ENCODE peak calls at places on chromosomes 7 and 10, in five cellular contexts. M is ovary, E is body of pancreas, N is fibroblast of lung, A is aorta. L is an unnamed sample.

GRCh38 chr7:105790996-105791395 is 85.4 kb downstream of the ATXN7L1 start:
- DNase-seq in M (no peak), E (no peak), N (no peak), A (no peak), L (no peak)

GRCh38 chr7:5303061-5303460 is 20.3 kb downstream of the SLC29A4 start:
- DNase-seq in M (no peak), E (no peak), N (no peak), A (no peak), L (no peak)

GRCh38 chr7:141928147-141928894 is 12.1 kb downstream of the OR9A4 start:
- DNase-seq in M (no peak), E (no peak), N (no peak), A (no peak), L (no peak)

GRCh38 chr7:122674502-122674901 is 24.4 kb downstream of the RNF133 start:
- DNase-seq in M (no peak), E (peak; percentile 33), N (peak; percentile 82), A (no peak), L (no peak)

GRCh38 chr7:43204081-43204480 is 91.6 kb downstream of the HECW1 start:
- DNase-seq in M (no peak), E (no peak), N (peak; percentile 89), A (no peak), L (no peak)

GRCh38 chr7:133529861-133530260 is 277.0 kb downstream of the EXOC4 start:
- DNase-seq in M (no peak), E (no peak), N (no peak), A (no peak), L (no peak)

GRCh38 chr10:49688920-49689319 is 9.5 kb downstream of the C10orf53 start:
- DNase-seq in M (no peak), E (no peak), N (no peak), A (no peak), L (no peak)

GRCh38 chr10:71421075-71421434 is 24.3 kb downstream of the CDH23 start:
- DNase-seq in M (peak; percentile 9), E (no peak), N (no peak), A (no peak), L (no peak)

GRCh38 chr7:95501261-95501816 is 15.6 kb downstream of the ASB4 start:
- DNase-seq in M (no peak), E (no peak), N (no peak), A (no peak), L (no peak)

GRCh38 chr10:63105811-63106755 is 27.0 kb upstream of the NRBF2 start:
- DNase-seq in M (no peak), E (no peak), N (peak; percentile 59), A (peak; percentile 60), L (peak; percentile 10)

GRCh38 chr7:133054167-133054840 is 27.6 kb downstream of the CHCHD3 start:
- DNase-seq in M (no peak), E (no peak), N (peak; percentile 31), A (no peak), L (no peak)

GRCh38 chr7:10845225-10845624 is 128.4 kb upstream of the PHF14 start:
- DNase-seq in M (no peak), E (no peak), N (no peak), A (no peak), L (no peak)

GRCh38 chr7:66162622-66163021 is 42.5 kb upstream of the TPST1 start:
- DNase-seq in M (no peak), E (no peak), N (no peak), A (no peak), L (no peak)

GRCh38 chr10:30701471-30702173 is 72.1 kb upstream of the LYZL2 start:
- DNase-seq in M (no peak), E (no peak), N (peak; percentile 57), A (no peak), L (no peak)

GRCh38 chr7:50121269-50121668 is 28.2 kb upstream of the ZPBP start:
- DNase-seq in M (no peak), E (no peak), N (no peak), A (no peak), L (no peak)

GRCh38 chr7:7521259-7521658 is 14.4 kb downstream of the COL28A1 start:
- DNase-seq in M (no peak), E (no peak), N (no peak), A (no peak), L (no peak)

GRCh38 chr10:90227786-90228185 is 526.4 kb downstream of the KIF20B start:
- DNase-seq in M (no peak), E (no peak), N (no peak), A (no peak), L (no peak)

GRCh38 chr10:6739530-6740174 is 159.6 kb upstream of the PRKCQ start:
- DNase-seq in M (no peak), E (no peak), N (no peak), A (no peak), L (no peak)
- H3K4me3 ChIP-seq in M (no peak overlapping the region), E (no peak overlapping the region), N (no peak overlapping the region), A (no peak overlapping the region), L (no peak overlapping the region)

GRCh38 chr7:76356115-76356514 is 2.7 kb downstream of the YWHAG start:
- DNase-seq in M (no peak), E (no peak), N (no peak), A (no peak), L (no peak)

GRCh38 chr7:76354981-76355730 is 3.6 kb downstream of the YWHAG start:
- DNase-seq in M (no peak), E (no peak), N (no peak), A (no peak), L (no peak)

GRCh38 chr7:76353744-76354143 is 5.0 kb downstream of the YWHAG start:
- DNase-seq in M (no peak), E (no peak), N (no peak), A (no peak), L (no peak)

GRCh38 chr7:76356823-76357222 is 2.0 kb downstream of the YWHAG start:
- DNase-seq in M (no peak), E (no peak), N (no peak), A (no peak), L (peak; percentile 32)

DNA sequence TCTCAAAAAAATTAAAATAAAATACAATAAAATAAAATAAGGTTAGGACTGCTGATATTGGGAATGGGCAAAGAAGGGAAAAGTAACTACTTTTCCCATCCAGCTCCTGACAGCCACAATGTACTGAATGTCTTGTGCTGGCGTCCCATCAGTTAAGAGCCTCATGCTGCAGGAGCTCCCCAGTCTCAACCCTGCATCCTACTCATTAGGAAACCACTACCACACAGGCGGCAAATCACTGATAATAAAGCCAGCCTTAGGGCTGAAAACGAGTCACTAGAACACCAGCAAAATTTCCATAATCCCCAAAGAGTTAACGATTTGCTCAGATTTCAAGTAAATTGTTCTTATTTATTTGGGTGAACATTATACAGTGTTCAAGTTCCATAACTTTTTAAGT is 4.3 kb downstream of the YWHAG start:
- DNase-seq in M (no peak), E (no peak), N (no peak), A (no peak), L (no peak)
- H3K36me3 ChIP-seq in M (no peaks in the 10 kb centered on the region), E (no peaks in the 10 kb centered on the region), N (peaks cover 4% of the 10 kb centered on the region), A (no peaks in the 10 kb centered on the region), L (peaks cover 71% of the 10 kb centered on the region)

DNA sequence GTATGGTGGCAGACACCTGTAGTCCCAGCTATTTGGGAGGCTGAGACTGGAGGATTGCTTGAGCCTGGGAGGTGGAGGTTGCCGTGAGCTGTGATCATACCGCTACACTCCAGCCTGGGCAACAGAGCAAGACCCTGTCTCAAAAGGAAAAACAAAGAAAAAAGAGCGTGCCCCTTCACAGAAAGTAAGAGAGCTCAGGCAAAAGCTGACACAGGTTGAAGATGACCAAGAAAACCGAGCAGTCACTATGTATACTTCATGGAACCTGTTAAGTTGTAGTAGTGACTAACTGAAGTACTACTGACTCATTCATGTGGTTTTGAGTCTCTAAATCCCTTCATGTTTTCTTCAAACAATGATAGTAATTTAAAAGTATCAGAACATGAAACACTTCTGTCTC is 1.2 kb upstream of the PRRT4 start:
- DNase-seq in M (no peak), E (no peak), N (no peak), A (no peak), L (no peak)
- H3K4me3 ChIP-seq in M (no peak overlapping the region), E (no peak overlapping the region), N (no peak overlapping the region), A (no peak overlapping the region), L (no peak overlapping the region)

GRCh38 chr7:98946389-98946788 is 68.1 kb downstream of the TRRAP start:
- DNase-seq in M (no peak), E (no peak), N (no peak), A (no peak), L (no peak)

GRCh38 chr7:98949336-98950044 is 71.2 kb downstream of the TRRAP start:
- DNase-seq in M (no peak), E (no peak), N (peak; percentile 13), A (no peak), L (no peak)

GRCh38 chr7:98945852-98946251 is 67.5 kb downstream of the TRRAP start:
- DNase-seq in M (no peak), E (no peak), N (no peak), A (no peak), L (no peak)

GRCh38 chr7:98943336-98943735 is 65.0 kb downstream of the TRRAP start:
- DNase-seq in M (no peak), E (no peak), N (no peak), A (no peak), L (no peak)

GRCh38 chr7:98944386-98944785 is 66.1 kb downstream of the TRRAP start:
- DNase-seq in M (no peak), E (no peak), N (no peak), A (no peak), L (no peak)
- H3K36me3 ChIP-seq in M (no peaks in the 10 kb centered on the region), E (peaks cover 30% of the 10 kb centered on the region), N (peaks cover 23% of the 10 kb centered on the region), A (peaks cover 2% of the 10 kb centered on the region), L (peaks cover 58% of the 10 kb centered on the region)

GRCh38 chr10:102460836-102461186 is 9.5 kb upstream of the C10orf95 start:
- DNase-seq in M (no peak), E (peak; percentile 27), N (no peak), A (no peak), L (no peak)
- H3K4me3 ChIP-seq in M (peak overlapping the region; percentile 51), E (no peak overlapping the region), N (no peak overlapping the region), A (peak overlapping the region; percentile 7), L (peak overlapping the region; percentile 36)

GRCh38 chr10:99711129-99711719 is 20.7 kb downstream of the COX15 start:
- DNase-seq in M (peak; percentile 38), E (peak; percentile 26), N (peak; percentile 76), A (no peak), L (peak; percentile 42)
- H3K36me3 ChIP-seq in M (no peaks in the 10 kb centered on the region), E (peaks cover 7% of the 10 kb centered on the region), N (peaks cover 6% of the 10 kb centered on the region), A (no peaks in the 10 kb centered on the region), L (peaks cover 30% of the 10 kb centered on the region)

GRCh38 chr10:101138788-101139420 is 7.8 kb downstream of the TLX1 start:
- DNase-seq in M (no peak), E (no peak), N (no peak), A (no peak), L (no peak)
- H3K4me3 ChIP-seq in M (no peak overlapping the region), E (no peak overlapping the region), N (no peak overlapping the region), A (no peak overlapping the region), L (no peak overlapping the region)

DNA sequence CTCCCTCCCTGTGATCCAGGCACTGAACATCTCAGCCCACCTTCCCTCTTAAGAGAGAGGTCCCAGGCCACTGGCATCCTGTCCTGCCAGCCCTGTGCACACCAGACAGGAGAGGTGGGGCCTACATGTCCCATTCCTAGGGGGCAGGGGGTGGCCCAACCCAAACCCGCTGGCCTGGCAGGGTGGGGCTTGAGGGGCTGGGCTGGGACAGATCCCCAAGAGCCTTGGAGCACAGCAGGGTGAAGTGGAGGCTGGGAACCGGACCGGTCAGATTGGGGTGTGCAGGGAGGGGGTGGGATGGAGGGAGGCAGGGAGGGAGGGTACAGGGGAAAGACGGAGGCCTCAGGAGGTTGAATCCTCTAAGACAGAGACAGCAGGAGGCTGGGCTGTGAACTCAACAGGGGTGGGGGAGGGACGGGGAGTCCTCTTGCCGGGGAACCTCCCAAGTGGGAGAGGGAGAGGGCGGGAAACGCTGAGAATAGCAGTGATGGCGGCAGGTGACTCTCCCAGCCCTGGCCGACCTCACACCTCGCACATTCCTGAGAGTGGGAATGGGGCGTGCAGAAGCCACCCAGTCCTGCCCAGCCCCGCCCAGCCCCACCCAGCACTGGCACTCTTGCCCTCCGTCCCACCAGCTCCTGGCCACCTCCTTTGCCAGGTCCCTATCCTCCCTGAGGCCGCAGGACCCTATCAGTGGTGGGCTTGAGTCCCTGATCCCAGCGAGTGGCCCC is 6.7 kb downstream of the TSC22D4 start:
- DNase-seq in M (no peak), E (no peak), N (no peak), A (no peak), L (no peak)
- H3K36me3 ChIP-seq in M (no peaks in the 10 kb centered on the region), E (no peaks in the 10 kb centered on the region), N (peaks cover 9% of the 10 kb centered on the region), A (no peaks in the 10 kb centered on the region), L (peaks cover 7% of the 10 kb centered on the region)